ENCODE peak calls at places on chromosomes 2 and 18, in four cellular contexts. Q is SK-N-SH, D is K562, T is GM12878. E is an unnamed sample.

GRCh38 chr2:30932850-30933249 is 125.6 kb upstream of the CAPN13 start:
- DNase-seq in Q (no peak), T (no peak), D (no peak), E (no peak)

GRCh38 chr2:33616873-33617272 is 17.8 kb upstream of the FAM98A start:
- DNase-seq in T (peak), D (no peak), Q (no peak), E (peak)

GRCh38 chr2:74390601-74391000 is 10.5 kb upstream of the DCTN1 start:
- DNase-seq in T (no peak), Q (no peak), D (no peak), E (no peak)

GRCh38 chr2:39723946-39724827 is 54.9 kb downstream of the THUMPD2 start:
- DNase-seq in Q (no peak), D (no peak), T (no peak), E (no peak)

GRCh38 chr2:65658253-65658652 is 225.9 kb upstream of the SPRED2 start:
- DNase-seq in D (no peak), T (no peak), Q (no peak), E (no peak)

GRCh38 chr2:232441147-232441651 is 14.8 kb upstream of the ALPI start:
- DNase-seq in T (no peak), D (no peak), Q (peak), E (no peak)

GRCh38 chr18:64271264-64271663 is 122.4 kb upstream of the LINC00305 start:
- DNase-seq in T (no peak), D (no peak), Q (no peak), E (no peak)

GRCh38 chr2:154700142-154700541 is 1.6 kb downstream of the KCNJ3 start:
- DNase-seq in Q (no peak), T (no peak), D (no peak), E (no peak)

GRCh38 chr2:219687266-219687665 is 59.8 kb downstream of the SLC4A3 start:
- DNase-seq in T (no peak), D (no peak), Q (no peak), E (peak)

GRCh38 chr2:121095257-121096080 is 189.5 kb downstream of the TFCP2L1 start:
- DNase-seq in D (peak), Q (peak), T (no peak), E (peak)

GRCh38 chr18:43393174-43393573 is 115.9 kb upstream of the SYT4 start:
- DNase-seq in D (no peak), T (no peak), Q (peak), E (no peak)

GRCh38 chr2:211113294-211114175 is 557.1 kb downstream of the CPS1 start:
- DNase-seq in D (no peak), T (no peak), Q (no peak), E (no peak)

GRCh38 chr2:121902616-121903015 is 147.2 kb downstream of the TSN start:
- DNase-seq in Q (no peak), D (peak), T (no peak), E (no peak)

GRCh38 chr2:48320747-48321146 is 209.2 kb upstream of the STON1 start:
- DNase-seq in D (no peak), T (no peak), Q (no peak), E (no peak)

GRCh38 chr18:5461056-5461455 is 82.7 kb downstream of the EPB41L3 start:
- DNase-seq in Q (no peak), T (no peak), D (no peak), E (peak)

GRCh38 chr2:85400541-85400940 is 9.6 kb downstream of the CAPG start:
- DNase-seq in Q (peak), T (no peak), D (no peak), E (no peak)

GRCh38 chr2:223034241-223034933 is 17.6 kb upstream of the KCNE4 start:
- DNase-seq in D (no peak), Q (no peak), T (no peak), E (no peak)

GRCh38 chr2:240297553-240298315 is 137.7 kb upstream of the GPC1 start:
- DNase-seq in D (no peak), T (no peak), Q (peak), E (no peak)

GRCh38 chr18:65133610-65134009 is 617.2 kb upstream of the CDH7 start:
- DNase-seq in Q (no peak), D (no peak), T (no peak), E (no peak)

GRCh38 chr18:29779096-29779495 is 1263.4 kb downstream of the DSC3 start:
- DNase-seq in Q (no peak), T (no peak), D (no peak), E (peak)

GRCh38 chr2:212536385-212537310 is 2.0 kb downstream of the ERBB4 start:
- DNase-seq in D (no peak), T (no peak), Q (peak), E (no peak)

GRCh38 chr2:40559175-40559574 is 107.3 kb upstream of the SLC8A1 start:
- DNase-seq in Q (no peak), T (no peak), D (no peak), E (peak)

GRCh38 chr2:119694994-119695521 is 16.1 kb downstream of the TMEM177 start:
- DNase-seq in T (no peak), D (no peak), Q (no peak), E (peak)

GRCh38 chr18:394276-394996 is 106.1 kb downstream of the COLEC12 start:
- DNase-seq in D (no peak), Q (no peak), T (no peak), E (no peak)

GRCh38 chr18:395481-396250 is 104.8 kb downstream of the COLEC12 start:
- DNase-seq in T (no peak), Q (peak), D (no peak), E (peak)

GRCh38 chr18:394997-395383 is 105.5 kb downstream of the COLEC12 start:
- DNase-seq in D (no peak), T (no peak), Q (no peak), E (peak)

GRCh38 chr18:396571-396970 is 103.9 kb downstream of the COLEC12 start:
- DNase-seq in Q (no peak), D (no peak), T (no peak), E (no peak)

GRCh38 chr18:396251-396555 is 104.3 kb downstream of the COLEC12 start:
- DNase-seq in D (no peak), Q (no peak), T (no peak), E (no peak)
- H3K9ac ChIP-seq in D (no peak), Q (peak), T (no peak), E (no peak)

DNA sequence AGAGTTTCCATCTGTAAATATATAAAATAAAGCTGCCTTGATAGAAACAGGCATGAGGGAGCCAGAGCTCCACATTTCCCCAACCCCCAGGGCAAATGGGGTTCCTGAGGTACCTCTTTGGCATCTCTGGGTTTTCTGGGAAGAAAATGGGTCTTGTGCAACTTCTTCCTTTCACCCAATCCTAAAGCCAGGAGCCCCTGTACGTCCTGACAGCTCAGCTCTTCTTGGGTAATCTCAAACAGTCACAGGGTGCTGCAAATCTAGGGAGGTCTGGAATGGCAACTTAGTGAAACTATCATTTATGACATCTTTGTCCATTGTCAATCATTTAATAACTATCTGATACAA is 36.6 kb upstream of the STAT1 start:
- DNase-seq in Q (no peak), T (no peak), D (no peak), E (peak)
- TF ChIP-seq RCOR1 in Q (no peak), T (no peak), D (no peak), E (no peak)

DNA sequence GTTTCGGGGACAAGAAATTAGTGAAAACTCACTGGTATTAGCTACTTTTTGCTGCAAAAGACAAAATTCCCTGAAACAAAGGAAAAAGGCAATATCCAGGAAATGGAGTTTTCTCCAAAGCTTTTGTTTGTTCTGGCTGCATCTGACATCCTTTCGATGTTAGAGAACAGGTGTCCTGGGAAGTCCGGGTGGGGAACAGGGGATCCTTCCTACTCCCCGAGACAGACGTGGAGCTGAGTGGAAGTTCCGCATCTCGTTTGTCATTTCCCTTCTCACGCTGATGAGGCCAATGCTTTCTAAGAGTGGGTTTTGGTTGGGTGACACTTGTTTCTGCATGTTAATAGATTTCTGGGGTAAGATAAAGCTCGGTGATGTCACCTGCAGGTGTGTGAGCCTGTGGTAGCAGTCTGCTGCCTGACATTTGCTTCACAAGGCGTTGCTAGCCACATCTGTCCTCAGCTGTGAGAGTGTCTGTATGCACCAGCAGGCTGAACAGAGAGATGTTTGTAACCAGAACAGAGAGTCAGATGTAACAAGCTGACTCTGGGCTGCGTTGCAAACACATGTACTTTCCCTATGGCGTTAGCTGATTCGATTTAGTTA is 125.9 kb downstream of the ACOXL start:
- DNase-seq in D (no peak), Q (no peak), T (peak), E (no peak)
- H3K9ac ChIP-seq in D (no peak), Q (no peak), T (no peak), E (no peak)

GRCh38 chr2:215885621-215886020 is 127.7 kb downstream of the MREG start:
- DNase-seq in D (no peak), T (no peak), Q (no peak), E (no peak)

GRCh38 chr2:215883799-215884198 is 129.6 kb downstream of the MREG start:
- DNase-seq in D (no peak), T (peak), Q (no peak), E (no peak)

GRCh38 chr2:215886026-215886425 is 127.3 kb downstream of the MREG start:
- DNase-seq in Q (no peak), T (no peak), D (no peak), E (no peak)

GRCh38 chr2:215884741-215885140 is 128.6 kb downstream of the MREG start:
- DNase-seq in D (no peak), T (no peak), Q (no peak), E (peak)

DNA sequence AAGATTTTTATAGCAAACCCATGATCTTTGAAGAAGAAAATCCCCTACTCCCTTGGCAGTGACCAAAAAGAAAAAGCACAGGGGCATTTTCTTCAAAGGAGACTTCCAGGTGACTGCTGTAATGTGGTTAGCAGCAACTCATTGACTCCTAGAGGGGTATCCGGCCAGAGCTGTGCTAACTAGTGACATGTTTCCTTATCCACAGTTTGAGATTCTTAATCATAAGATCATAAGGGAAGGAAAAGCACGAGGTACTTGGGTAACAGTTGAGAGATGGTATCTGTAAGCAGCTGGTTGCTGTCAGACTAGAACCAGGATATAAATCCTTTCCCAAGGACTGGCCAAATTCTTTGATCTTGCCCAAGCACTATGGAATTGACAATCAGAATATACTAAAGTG is 124.7 kb downstream of the MREG start:
- DNase-seq in T (no peak), D (no peak), Q (no peak), E (no peak)
- TF ChIP-seq RCOR1 in T (no peak), D (no peak), Q (no peak), E (no peak)

DNA sequence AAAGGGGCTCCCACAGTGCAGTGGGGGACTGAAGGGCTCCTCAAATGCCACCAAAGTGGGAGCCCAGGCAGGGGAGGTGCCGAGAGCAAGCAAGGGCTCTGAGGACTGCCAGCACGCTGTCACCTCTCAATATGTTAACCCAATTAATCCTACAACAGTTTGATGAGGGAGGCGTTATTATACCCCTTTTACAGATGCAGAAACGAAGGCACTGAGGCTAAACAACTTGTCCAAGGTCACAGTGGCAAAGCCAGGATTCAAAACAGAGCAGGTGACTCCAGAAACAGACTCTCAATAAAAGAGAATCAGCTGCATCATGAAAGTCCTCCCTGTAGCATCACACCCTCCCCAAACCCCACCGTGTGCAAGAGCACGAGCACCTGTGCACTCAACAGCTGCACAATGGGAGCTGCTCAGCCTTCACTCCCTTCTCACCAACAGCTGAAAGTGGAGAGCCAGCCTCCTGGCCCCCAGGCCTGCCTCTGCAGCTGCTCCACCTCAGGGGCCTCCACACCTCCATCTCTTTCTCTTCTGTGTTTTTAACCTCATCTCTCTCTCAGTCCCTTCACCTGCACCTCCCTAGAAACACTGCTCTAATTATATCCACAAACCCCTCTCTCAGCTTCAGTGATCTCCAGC is 8.1 kb downstream of the NPC1 start:
- DNase-seq in D (no peak), Q (no peak), T (no peak), E (no peak)
- H3K9ac ChIP-seq in D (no peak), Q (no peak), T (no peak), E (no peak)

GRCh38 chr18:48328473-48329205 is 80.5 kb downstream of the ZBTB7C start:
- DNase-seq in D (no peak), T (no peak), Q (no peak), E (peak)
- TF ChIP-seq RCOR1 in D (no peak), T (no peak), Q (no peak), E (no peak)

GRCh38 chr2:236748801-236749200 is 179.2 kb downstream of the ACKR3 start:
- DNase-seq in T (no peak), Q (no peak), D (no peak), E (no peak)

GRCh38 chr2:236748385-236748784 is 178.8 kb downstream of the ACKR3 start:
- DNase-seq in T (no peak), D (no peak), Q (no peak), E (no peak)

GRCh38 chr2:236747925-236748324 is 178.3 kb downstream of the ACKR3 start:
- DNase-seq in D (no peak), T (no peak), Q (no peak), E (no peak)

GRCh38 chr2:236747426-236747825 is 177.8 kb downstream of the ACKR3 start:
- DNase-seq in Q (no peak), D (no peak), T (no peak), E (no peak)

GRCh38 chr2:236749346-236749745 is 179.7 kb downstream of the ACKR3 start:
- DNase-seq in Q (no peak), T (no peak), D (no peak), E (peak)
- H3K9ac ChIP-seq in Q (no peak), T (no peak), D (no peak), E (no peak)

E was measured in IMR-90.